ENCODE peak calls at places on chromosomes 11 and 22, in four cellular contexts. One of them, this sample, is unnamed. For H3K4me1, the result is how much of the 10 kb centered on the place peaks cover.

GRCh38 chr22:46501701-46502100 is 35.7 kb downstream of the CELSR1 start:
- DNase-seq in gastrocnemius medialis: no peak
- DNase-seq in cardiac muscle cell: no peak
- DNase-seq in left ventricle myocardium inferior: no peak
- DNase-seq in this sample: no peak

GRCh38 chr22:39220897-39221850 is 23.6 kb downstream of the PDGFB start:
- DNase-seq in left ventricle myocardium inferior: no peak
- DNase-seq in cardiac muscle cell: no peak
- DNase-seq in gastrocnemius medialis: no peak
- DNase-seq in this sample: peak

GRCh38 chr11:84833488-84834086 is 793.6 kb downstream of the DLG2 start:
- DNase-seq in cardiac muscle cell: no peak
- DNase-seq in gastrocnemius medialis: no peak
- DNase-seq in left ventricle myocardium inferior: no peak
- DNase-seq in this sample: no peak

GRCh38 chr11:128318856-128319474 is 268.4 kb downstream of the ETS1 start:
- DNase-seq in cardiac muscle cell: no peak
- DNase-seq in left ventricle myocardium inferior: no peak
- DNase-seq in gastrocnemius medialis: no peak
- DNase-seq in this sample: no peak

GRCh38 chr11:45809456-45810395 is 4.8 kb downstream of the SLC35C1 start:
- DNase-seq in cardiac muscle cell: no peak
- DNase-seq in gastrocnemius medialis: no peak
- DNase-seq in left ventricle myocardium inferior: no peak
- DNase-seq in this sample: no peak

GRCh38 chr11:8531312-8531711 is 62.7 kb downstream of the STK33 start:
- DNase-seq in left ventricle myocardium inferior: peak
- DNase-seq in gastrocnemius medialis: no peak
- DNase-seq in cardiac muscle cell: peak
- DNase-seq in this sample: no peak

GRCh38 chr11:120517390-120518315 is 6.1 kb downstream of the GRIK4 start:
- DNase-seq in left ventricle myocardium inferior: no peak
- DNase-seq in gastrocnemius medialis: no peak
- DNase-seq in cardiac muscle cell: peak
- DNase-seq in this sample: peak

GRCh38 chr22:22410121-22410520 is 98.4 kb downstream of the ZNF280B start:
- DNase-seq in left ventricle myocardium inferior: peak
- DNase-seq in gastrocnemius medialis: no peak
- DNase-seq in cardiac muscle cell: no peak
- DNase-seq in this sample: peak

GRCh38 chr11:83027794-83028193 is 43.9 kb downstream of the RAB30 start:
- DNase-seq in cardiac muscle cell: no peak
- DNase-seq in left ventricle myocardium inferior: no peak
- DNase-seq in gastrocnemius medialis: no peak
- DNase-seq in this sample: no peak

GRCh38 chr11:86160546-86161149 is 83.9 kb upstream of the EED start:
- DNase-seq in cardiac muscle cell: no peak
- DNase-seq in left ventricle myocardium inferior: no peak
- DNase-seq in gastrocnemius medialis: no peak
- DNase-seq in this sample: no peak

GRCh38 chr22:21643533-21644357 is 1.6 kb downstream of the SDF2L1 start:
- DNase-seq in gastrocnemius medialis: no peak
- DNase-seq in cardiac muscle cell: no peak
- DNase-seq in left ventricle myocardium inferior: no peak
- DNase-seq in this sample: no peak

GRCh38 chr11:73439002-73439843 is 63.0 kb downstream of the RELT start:
- DNase-seq in left ventricle myocardium inferior: no peak
- DNase-seq in cardiac muscle cell: peak
- DNase-seq in gastrocnemius medialis: no peak
- DNase-seq in this sample: no peak

GRCh38 chr11:35672608-35673007 is 10.0 kb downstream of the TRIM44 start:
- DNase-seq in cardiac muscle cell: no peak
- DNase-seq in gastrocnemius medialis: no peak
- DNase-seq in left ventricle myocardium inferior: no peak
- DNase-seq in this sample: no peak
- H3K4me1 ChIP-seq in cardiac muscle cell: under half
- H3K4me1 ChIP-seq in gastrocnemius medialis: half or more
- H3K4me1 ChIP-seq in left ventricle myocardium inferior: half or more
- H3K4me1 ChIP-seq in this sample: under half

GRCh38 chr11:123491241-123491640 is 61.2 kb downstream of the GRAMD1B start:
- DNase-seq in cardiac muscle cell: no peak
- DNase-seq in left ventricle myocardium inferior: no peak
- DNase-seq in gastrocnemius medialis: no peak
- DNase-seq in this sample: no peak

GRCh38 chr11:123490527-123490926 is 60.5 kb downstream of the GRAMD1B start:
- DNase-seq in gastrocnemius medialis: no peak
- DNase-seq in cardiac muscle cell: no peak
- DNase-seq in left ventricle myocardium inferior: no peak
- DNase-seq in this sample: no peak

GRCh38 chr11:123493393-123494063 is 63.5 kb downstream of the GRAMD1B start:
- DNase-seq in cardiac muscle cell: no peak
- DNase-seq in left ventricle myocardium inferior: no peak
- DNase-seq in gastrocnemius medialis: no peak
- DNase-seq in this sample: no peak

GRCh38 chr11:123494195-123495050 is 64.4 kb downstream of the GRAMD1B start:
- DNase-seq in cardiac muscle cell: peak
- DNase-seq in left ventricle myocardium inferior: no peak
- DNase-seq in gastrocnemius medialis: no peak
- DNase-seq in this sample: no peak
- H3K27ac ChIP-seq in cardiac muscle cell: peak
- H3K27ac ChIP-seq in left ventricle myocardium inferior: no peak
- H3K27ac ChIP-seq in gastrocnemius medialis: no peak
- H3K27ac ChIP-seq in this sample: no peak

GRCh38 chr11:44598831-44599230 is 33.4 kb downstream of the CD82 start:
- DNase-seq in left ventricle myocardium inferior: no peak
- DNase-seq in gastrocnemius medialis: no peak
- DNase-seq in cardiac muscle cell: no peak
- DNase-seq in this sample: no peak

GRCh38 chr11:44602810-44603410 is 37.4 kb downstream of the CD82 start:
- DNase-seq in cardiac muscle cell: no peak
- DNase-seq in gastrocnemius medialis: no peak
- DNase-seq in left ventricle myocardium inferior: no peak
- DNase-seq in this sample: no peak

GRCh38 chr11:44601471-44602370 is 36.3 kb downstream of the CD82 start:
- DNase-seq in left ventricle myocardium inferior: no peak
- DNase-seq in gastrocnemius medialis: no peak
- DNase-seq in cardiac muscle cell: no peak
- DNase-seq in this sample: no peak

GRCh38 chr11:44600739-44601416 is 35.4 kb downstream of the CD82 start:
- DNase-seq in left ventricle myocardium inferior: peak
- DNase-seq in gastrocnemius medialis: no peak
- DNase-seq in cardiac muscle cell: no peak
- DNase-seq in this sample: no peak

GRCh38 chr11:44600261-44600660 is 34.8 kb downstream of the CD82 start:
- DNase-seq in cardiac muscle cell: no peak
- DNase-seq in left ventricle myocardium inferior: no peak
- DNase-seq in gastrocnemius medialis: no peak
- DNase-seq in this sample: no peak
- H3K4me1 ChIP-seq in cardiac muscle cell: under half
- H3K4me1 ChIP-seq in left ventricle myocardium inferior: half or more
- H3K4me1 ChIP-seq in gastrocnemius medialis: half or more
- H3K4me1 ChIP-seq in this sample: half or more

GRCh38 chr11:13463779-13464290 is 813 bp upstream of the BTBD10 start:
- DNase-seq in left ventricle myocardium inferior: no peak
- DNase-seq in cardiac muscle cell: no peak
- DNase-seq in gastrocnemius medialis: no peak
- DNase-seq in this sample: no peak
- H3K27ac ChIP-seq in left ventricle myocardium inferior: peak
- H3K27ac ChIP-seq in cardiac muscle cell: peak
- H3K27ac ChIP-seq in gastrocnemius medialis: peak
- H3K27ac ChIP-seq in this sample: peak

GRCh38 chr11:12415567-12415966 is 38.2 kb downstream of the PARVA start:
- DNase-seq in gastrocnemius medialis: no peak
- DNase-seq in cardiac muscle cell: no peak
- DNase-seq in left ventricle myocardium inferior: no peak
- DNase-seq in this sample: no peak

GRCh38 chr11:12411806-12412727 is 34.7 kb downstream of the PARVA start:
- DNase-seq in gastrocnemius medialis: peak
- DNase-seq in left ventricle myocardium inferior: peak
- DNase-seq in cardiac muscle cell: peak
- DNase-seq in this sample: no peak

GRCh38 chr11:12413141-12414055 is 36.0 kb downstream of the PARVA start:
- DNase-seq in gastrocnemius medialis: peak
- DNase-seq in cardiac muscle cell: no peak
- DNase-seq in left ventricle myocardium inferior: no peak
- DNase-seq in this sample: no peak

GRCh38 chr11:12416552-12416951 is 39.2 kb downstream of the PARVA start:
- DNase-seq in gastrocnemius medialis: no peak
- DNase-seq in cardiac muscle cell: no peak
- DNase-seq in left ventricle myocardium inferior: no peak
- DNase-seq in this sample: no peak

GRCh38 chr11:12414641-12415040 is 37.3 kb downstream of the PARVA start:
- DNase-seq in left ventricle myocardium inferior: no peak
- DNase-seq in cardiac muscle cell: no peak
- DNase-seq in gastrocnemius medialis: no peak
- DNase-seq in this sample: no peak
- H3K4me1 ChIP-seq in left ventricle myocardium inferior: half or more
- H3K4me1 ChIP-seq in cardiac muscle cell: under half
- H3K4me1 ChIP-seq in gastrocnemius medialis: under half
- H3K4me1 ChIP-seq in this sample: under half

GRCh38 chr22:37161442-37161841 is 11.7 kb upstream of the IL2RB start:
- DNase-seq in gastrocnemius medialis: no peak
- DNase-seq in cardiac muscle cell: no peak
- DNase-seq in left ventricle myocardium inferior: no peak
- DNase-seq in this sample: no peak

GRCh38 chr22:37163096-37163489 is 13.4 kb upstream of the IL2RB start:
- DNase-seq in gastrocnemius medialis: no peak
- DNase-seq in cardiac muscle cell: no peak
- DNase-seq in left ventricle myocardium inferior: no peak
- DNase-seq in this sample: no peak

GRCh38 chr22:37163618-37164534 is 14.2 kb upstream of the IL2RB start:
- DNase-seq in gastrocnemius medialis: no peak
- DNase-seq in left ventricle myocardium inferior: no peak
- DNase-seq in cardiac muscle cell: no peak
- DNase-seq in this sample: no peak

GRCh38 chr22:37164535-37164887 is 14.8 kb upstream of the IL2RB start:
- DNase-seq in gastrocnemius medialis: no peak
- DNase-seq in cardiac muscle cell: no peak
- DNase-seq in left ventricle myocardium inferior: no peak
- DNase-seq in this sample: no peak

GRCh38 chr22:37162221-37163095 is 12.7 kb upstream of the IL2RB start:
- DNase-seq in cardiac muscle cell: no peak
- DNase-seq in gastrocnemius medialis: no peak
- DNase-seq in left ventricle myocardium inferior: no peak
- DNase-seq in this sample: no peak
- H3K27ac ChIP-seq in cardiac muscle cell: no peak
- H3K27ac ChIP-seq in gastrocnemius medialis: no peak
- H3K27ac ChIP-seq in left ventricle myocardium inferior: no peak
- H3K27ac ChIP-seq in this sample: peak

DNA sequence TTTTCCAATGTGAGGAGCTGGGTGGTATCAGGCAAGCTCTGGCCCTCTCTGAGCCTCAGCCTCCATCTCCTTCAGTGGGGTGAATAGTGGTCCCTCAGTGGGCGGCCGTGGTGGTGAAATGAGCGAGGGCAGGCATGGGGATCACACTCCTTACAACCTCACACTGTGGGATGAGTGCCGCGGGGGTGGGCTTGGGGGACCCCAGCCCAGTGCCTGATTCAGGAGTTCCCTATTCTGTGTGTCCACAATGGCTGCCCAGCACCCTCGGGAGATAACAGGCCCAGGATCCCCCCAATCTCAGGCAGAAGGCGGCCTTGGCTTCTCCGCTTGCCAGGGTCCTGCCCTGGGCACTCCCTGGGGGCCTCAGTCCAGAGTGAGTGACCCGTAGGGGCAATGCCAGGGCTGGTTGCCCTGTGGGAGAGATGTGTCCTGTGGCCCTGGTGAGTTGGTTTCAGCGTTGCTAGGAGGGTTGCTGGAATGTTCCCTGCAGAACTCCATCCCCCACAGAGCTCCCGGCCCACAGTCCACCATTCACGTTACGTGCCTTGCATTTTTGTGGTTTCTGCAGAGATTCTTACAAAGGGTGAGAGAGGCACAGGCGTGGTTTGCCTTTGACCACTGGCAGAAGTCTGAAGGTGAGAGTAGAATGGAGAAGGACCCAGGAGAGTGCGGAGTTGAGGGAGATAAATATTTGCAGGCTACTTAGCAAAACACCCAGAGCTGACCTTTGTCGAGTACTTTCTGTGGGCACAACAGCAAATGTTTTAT is 2.9 kb downstream of the ALDH3B1 start:
- DNase-seq in gastrocnemius medialis: no peak
- DNase-seq in left ventricle myocardium inferior: no peak
- DNase-seq in cardiac muscle cell: no peak
- DNase-seq in this sample: peak
- H3K4me1 ChIP-seq in gastrocnemius medialis: under half
- H3K4me1 ChIP-seq in left ventricle myocardium inferior: under half
- H3K4me1 ChIP-seq in cardiac muscle cell: under half
- H3K4me1 ChIP-seq in this sample: half or more

DNA sequence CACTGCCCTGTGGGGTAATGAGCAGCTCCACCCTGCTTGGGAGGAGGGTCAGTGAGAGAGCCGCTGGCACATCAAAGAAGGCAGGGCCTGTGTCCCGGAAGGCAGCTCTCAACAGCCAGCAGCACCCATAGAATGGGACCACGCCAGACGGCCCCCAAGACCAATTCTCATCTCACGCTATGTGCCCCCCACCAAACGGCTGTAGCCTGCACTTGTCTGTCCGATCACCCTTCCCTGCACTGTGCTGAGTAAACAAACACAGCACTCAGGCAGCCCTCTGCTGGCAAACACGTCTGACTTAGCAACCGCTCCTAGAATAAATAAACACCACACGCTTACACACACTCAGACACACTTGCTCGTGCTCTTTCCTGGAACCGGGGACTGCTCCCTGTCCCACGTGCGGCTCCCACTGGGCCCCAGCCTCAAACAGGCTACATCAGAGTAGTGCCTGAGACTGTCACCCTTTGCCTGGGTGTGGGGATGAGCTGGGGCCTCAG is 53.2 kb upstream of the CDON start:
- DNase-seq in gastrocnemius medialis: peak
- DNase-seq in left ventricle myocardium inferior: peak
- DNase-seq in cardiac muscle cell: no peak
- DNase-seq in this sample: peak
- H3K27ac ChIP-seq in gastrocnemius medialis: peak
- H3K27ac ChIP-seq in left ventricle myocardium inferior: peak
- H3K27ac ChIP-seq in cardiac muscle cell: no peak
- H3K27ac ChIP-seq in this sample: peak

This sample was measured in upper lobe of right lung.